ENCODE peak calls at places on chromosomes 3 and 15, in four cellular contexts. One of them, this sample, is unnamed.

GRCh38 chr15:69973102-69973714 is 124.5 kb downstream of the TLE3 start:
- DNase-seq in stimulated activated CD4-positive, alpha-beta T cell treated with anti-CD3 and anti-CD28 coated beads, Interleukin-12 subunit alpha, Interleukin-12 subunit beta, amount 100 ng/mL, for 48 hours: peak
- DNase-seq in activated naive CD8-positive, alpha-beta T cell treated with anti-CD3 and anti-CD28 coated beads, Interleukin-2, amount 50 U/mL, for 24 hours: peak
- DNase-seq in NCI-H1105: no peak
- DNase-seq in this sample: peak

GRCh38 chr3:25527796-25528195 is 99.7 kb downstream of the RARB start:
- DNase-seq in stimulated activated CD4-positive, alpha-beta T cell treated with anti-CD3 and anti-CD28 coated beads, Interleukin-12 subunit alpha, Interleukin-12 subunit beta, amount 100 ng/mL, for 48 hours: no peak
- DNase-seq in activated naive CD8-positive, alpha-beta T cell treated with anti-CD3 and anti-CD28 coated beads, Interleukin-2, amount 50 U/mL, for 24 hours: no peak
- DNase-seq in NCI-H1105: no peak
- DNase-seq in this sample: no peak

GRCh38 chr3:79517766-79518413 is 249.9 kb downstream of the ROBO1 start:
- DNase-seq in stimulated activated CD4-positive, alpha-beta T cell treated with anti-CD3 and anti-CD28 coated beads, Interleukin-12 subunit alpha, Interleukin-12 subunit beta, amount 100 ng/mL, for 48 hours: no peak
- DNase-seq in activated naive CD8-positive, alpha-beta T cell treated with anti-CD3 and anti-CD28 coated beads, Interleukin-2, amount 50 U/mL, for 24 hours: no peak
- DNase-seq in NCI-H1105: no peak
- DNase-seq in this sample: no peak

GRCh38 chr3:23864954-23865353 is 51.8 kb downstream of the NKIRAS1 start:
- DNase-seq in stimulated activated CD4-positive, alpha-beta T cell treated with anti-CD3 and anti-CD28 coated beads, Interleukin-12 subunit alpha, Interleukin-12 subunit beta, amount 100 ng/mL, for 48 hours: no peak
- DNase-seq in activated naive CD8-positive, alpha-beta T cell treated with anti-CD3 and anti-CD28 coated beads, Interleukin-2, amount 50 U/mL, for 24 hours: no peak
- DNase-seq in NCI-H1105: no peak
- DNase-seq in this sample: no peak

GRCh38 chr15:92494791-92495190 is 101.1 kb downstream of the ST8SIA2 start:
- DNase-seq in stimulated activated CD4-positive, alpha-beta T cell treated with anti-CD3 and anti-CD28 coated beads, Interleukin-12 subunit alpha, Interleukin-12 subunit beta, amount 100 ng/mL, for 48 hours: no peak
- DNase-seq in activated naive CD8-positive, alpha-beta T cell treated with anti-CD3 and anti-CD28 coated beads, Interleukin-2, amount 50 U/mL, for 24 hours: no peak
- DNase-seq in NCI-H1105: no peak
- DNase-seq in this sample: no peak

GRCh38 chr15:67833504-67834248 is 6.2 kb downstream of the RNU6-1 start:
- DNase-seq in stimulated activated CD4-positive, alpha-beta T cell treated with anti-CD3 and anti-CD28 coated beads, Interleukin-12 subunit alpha, Interleukin-12 subunit beta, amount 100 ng/mL, for 48 hours: no peak
- DNase-seq in activated naive CD8-positive, alpha-beta T cell treated with anti-CD3 and anti-CD28 coated beads, Interleukin-2, amount 50 U/mL, for 24 hours: no peak
- DNase-seq in NCI-H1105: no peak
- DNase-seq in this sample: peak

GRCh38 chr3:3641877-3642276 is 157.4 kb upstream of the LRRN1 start:
- DNase-seq in stimulated activated CD4-positive, alpha-beta T cell treated with anti-CD3 and anti-CD28 coated beads, Interleukin-12 subunit alpha, Interleukin-12 subunit beta, amount 100 ng/mL, for 48 hours: no peak
- DNase-seq in activated naive CD8-positive, alpha-beta T cell treated with anti-CD3 and anti-CD28 coated beads, Interleukin-2, amount 50 U/mL, for 24 hours: no peak
- DNase-seq in NCI-H1105: no peak
- DNase-seq in this sample: no peak

GRCh38 chr3:32321095-32321835 is 70.4 kb upstream of the CMTM7 start:
- DNase-seq in stimulated activated CD4-positive, alpha-beta T cell treated with anti-CD3 and anti-CD28 coated beads, Interleukin-12 subunit alpha, Interleukin-12 subunit beta, amount 100 ng/mL, for 48 hours: no peak
- DNase-seq in activated naive CD8-positive, alpha-beta T cell treated with anti-CD3 and anti-CD28 coated beads, Interleukin-2, amount 50 U/mL, for 24 hours: no peak
- DNase-seq in NCI-H1105: no peak
- DNase-seq in this sample: no peak

GRCh38 chr3:174162550-174162949 is 696.6 kb upstream of the NAALADL2 start:
- DNase-seq in stimulated activated CD4-positive, alpha-beta T cell treated with anti-CD3 and anti-CD28 coated beads, Interleukin-12 subunit alpha, Interleukin-12 subunit beta, amount 100 ng/mL, for 48 hours: no peak
- DNase-seq in activated naive CD8-positive, alpha-beta T cell treated with anti-CD3 and anti-CD28 coated beads, Interleukin-2, amount 50 U/mL, for 24 hours: no peak
- DNase-seq in NCI-H1105: no peak
- DNase-seq in this sample: no peak

GRCh38 chr15:50183112-50183794 is 1.3 kb downstream of the SLC27A2 start:
- DNase-seq in stimulated activated CD4-positive, alpha-beta T cell treated with anti-CD3 and anti-CD28 coated beads, Interleukin-12 subunit alpha, Interleukin-12 subunit beta, amount 100 ng/mL, for 48 hours: peak
- DNase-seq in activated naive CD8-positive, alpha-beta T cell treated with anti-CD3 and anti-CD28 coated beads, Interleukin-2, amount 50 U/mL, for 24 hours: peak
- DNase-seq in NCI-H1105: no peak
- DNase-seq in this sample: peak

GRCh38 chr3:23002846-23003800 is 200.0 kb upstream of the UBE2E2 start:
- DNase-seq in stimulated activated CD4-positive, alpha-beta T cell treated with anti-CD3 and anti-CD28 coated beads, Interleukin-12 subunit alpha, Interleukin-12 subunit beta, amount 100 ng/mL, for 48 hours: no peak
- DNase-seq in activated naive CD8-positive, alpha-beta T cell treated with anti-CD3 and anti-CD28 coated beads, Interleukin-2, amount 50 U/mL, for 24 hours: no peak
- DNase-seq in NCI-H1105: peak
- DNase-seq in this sample: no peak

GRCh38 chr15:63041402-63041977 is 1.1 kb upstream of the TPM1 start:
- DNase-seq in stimulated activated CD4-positive, alpha-beta T cell treated with anti-CD3 and anti-CD28 coated beads, Interleukin-12 subunit alpha, Interleukin-12 subunit beta, amount 100 ng/mL, for 48 hours: no peak
- DNase-seq in activated naive CD8-positive, alpha-beta T cell treated with anti-CD3 and anti-CD28 coated beads, Interleukin-2, amount 50 U/mL, for 24 hours: no peak
- DNase-seq in NCI-H1105: no peak
- DNase-seq in this sample: no peak

GRCh38 chr3:43867673-43868072 is 176.9 kb downstream of the ABHD5 start:
- DNase-seq in stimulated activated CD4-positive, alpha-beta T cell treated with anti-CD3 and anti-CD28 coated beads, Interleukin-12 subunit alpha, Interleukin-12 subunit beta, amount 100 ng/mL, for 48 hours: no peak
- DNase-seq in activated naive CD8-positive, alpha-beta T cell treated with anti-CD3 and anti-CD28 coated beads, Interleukin-2, amount 50 U/mL, for 24 hours: no peak
- DNase-seq in NCI-H1105: no peak
- DNase-seq in this sample: no peak

GRCh38 chr3:111971533-111971932 is 7.3 kb upstream of the ABHD10 start:
- DNase-seq in stimulated activated CD4-positive, alpha-beta T cell treated with anti-CD3 and anti-CD28 coated beads, Interleukin-12 subunit alpha, Interleukin-12 subunit beta, amount 100 ng/mL, for 48 hours: no peak
- DNase-seq in activated naive CD8-positive, alpha-beta T cell treated with anti-CD3 and anti-CD28 coated beads, Interleukin-2, amount 50 U/mL, for 24 hours: no peak
- DNase-seq in NCI-H1105: no peak
- DNase-seq in this sample: no peak

GRCh38 chr3:139317215-139317614 is 26.6 kb upstream of the MRPS22 start:
- DNase-seq in stimulated activated CD4-positive, alpha-beta T cell treated with anti-CD3 and anti-CD28 coated beads, Interleukin-12 subunit alpha, Interleukin-12 subunit beta, amount 100 ng/mL, for 48 hours: no peak
- DNase-seq in activated naive CD8-positive, alpha-beta T cell treated with anti-CD3 and anti-CD28 coated beads, Interleukin-2, amount 50 U/mL, for 24 hours: no peak
- DNase-seq in NCI-H1105: no peak
- DNase-seq in this sample: no peak

This sample was measured in activated CD4-positive, alpha-beta memory T cell treated with anti-CD3 and anti-CD28 coated beads for 36 hours.